ENCODE peak calls at places on chromosome 17, in six cellular contexts. V, F, O, S, I and A are unnamed samples. For H3K4me1, the result is how much of the 10 kb centered on the place peaks cover.

GRCh38 chr17:63304704-63305261 is 141.3 kb downstream of the CYB561 start:
- DNase-seq in V (no peak), F (no peak), O (no peak), S (no peak), I (no peak), A (no peak)

GRCh38 chr17:73228748-73229236 is 32.9 kb downstream of the CPSF4L start:
- DNase-seq in V (peak), F (no peak), O (peak), S (peak), I (peak), A (peak)

GRCh38 chr17:77717941-77718668 is 240.4 kb upstream of the TNRC6C start:
- DNase-seq in V (no peak), F (no peak), O (no peak), S (no peak), I (no peak), A (no peak)

GRCh38 chr17:60628252-60628889 is 28.4 kb downstream of the PPM1D start:
- DNase-seq in V (no peak), F (no peak), O (no peak), S (no peak), I (no peak), A (no peak)

GRCh38 chr17:75036643-75037268 is 10.0 kb downstream of the ATP5PD start:
- DNase-seq in V (peak), F (peak), O (peak), S (peak), I (peak), A (peak)

GRCh38 chr17:73232587-73233373 is 28.9 kb downstream of the CPSF4L start:
- DNase-seq in V (peak), F (no peak), O (peak), S (no peak), I (peak), A (peak)

GRCh38 chr17:33369149-33369548 is 76.1 kb upstream of the ASIC2 start:
- DNase-seq in V (no peak), F (no peak), O (peak), S (no peak), I (no peak), A (no peak)

GRCh38 chr17:40404003-40404402 is 13.7 kb downstream of the TOP2A start:
- DNase-seq in V (no peak), F (no peak), O (no peak), S (no peak), I (no peak), A (no peak)

GRCh38 chr17:7318121-7318860 is 3.1 kb upstream of the GPS2 start:
- DNase-seq in V (no peak), F (no peak), O (no peak), S (no peak), I (no peak), A (peak)

GRCh38 chr17:36939944-36940312 is 2.7 kb downstream of the LHX1 start:
- DNase-seq in V (no peak), F (no peak), O (no peak), S (no peak), I (no peak), A (no peak)

GRCh38 chr17:1607971-1608320 is 20.7 kb downstream of the SLC43A2 start:
- DNase-seq in V (no peak), F (no peak), O (no peak), S (no peak), I (no peak), A (no peak)

GRCh38 chr17:61127960-61128359 is 271.7 kb upstream of the TBX2 start:
- DNase-seq in V (peak), F (no peak), O (no peak), S (no peak), I (no peak), A (no peak)

GRCh38 chr17:62724398-62725146 is 83.5 kb downstream of the MARCHF10 start:
- DNase-seq in V (no peak), F (peak), O (no peak), S (no peak), I (peak), A (no peak)

GRCh38 chr17:57868007-57868774 is 18.3 kb upstream of the MRPS23 start:
- DNase-seq in V (peak), F (no peak), O (peak), S (peak), I (peak), A (peak)

GRCh38 chr17:11610999-11611566 is 12.8 kb downstream of the DNAH9 start:
- DNase-seq in V (no peak), F (no peak), O (no peak), S (no peak), I (no peak), A (no peak)

GRCh38 chr17:74141612-74142011 is 61.9 kb upstream of the RPL38 start:
- DNase-seq in V (no peak), F (no peak), O (no peak), S (no peak), I (no peak), A (no peak)

GRCh38 chr17:61469949-61470348 is 17.7 kb downstream of the TBX4 start:
- DNase-seq in V (no peak), F (no peak), O (no peak), S (no peak), I (no peak), A (no peak)

GRCh38 chr17:61425682-61426481 is 26.2 kb downstream of the TBX2 start:
- DNase-seq in V (peak), F (no peak), O (no peak), S (no peak), I (no peak), A (no peak)

GRCh38 chr17:33262724-33263123 is 30.4 kb downstream of the ASIC2 start:
- DNase-seq in V (no peak), F (no peak), O (no peak), S (no peak), I (no peak), A (no peak)

GRCh38 chr17:51352798-51353197 is 92.5 kb downstream of the UTP18 start:
- DNase-seq in V (no peak), F (no peak), O (no peak), S (no peak), I (no peak), A (no peak)

GRCh38 chr17:69246726-69247375 is 18.2 kb upstream of the ABCA10 start:
- DNase-seq in V (peak), F (no peak), O (no peak), S (no peak), I (no peak), A (no peak)

GRCh38 chr17:82616021-82616703 is 32.1 kb downstream of the WDR45B start:
- DNase-seq in V (no peak), F (no peak), O (no peak), S (no peak), I (no peak), A (no peak)

GRCh38 chr17:49523706-49524472 is 28.8 kb downstream of the NGFR start:
- DNase-seq in V (no peak), F (no peak), O (peak), S (no peak), I (no peak), A (no peak)

GRCh38 chr17:29149431-29150064 is 30.6 kb downstream of the MYO18A start:
- DNase-seq in V (no peak), F (no peak), O (peak), S (no peak), I (peak), A (peak)

GRCh38 chr17:71438631-71439146 is 682.1 kb upstream of the SOX9 start:
- DNase-seq in V (peak), F (no peak), O (no peak), S (no peak), I (no peak), A (no peak)

GRCh38 chr17:8997994-8998628 is 23.2 kb upstream of the NTN1 start:
- DNase-seq in V (peak), F (peak), O (peak), S (peak), I (peak), A (peak)

GRCh38 chr17:42906772-42907171 is 6.2 kb downstream of the G6PC1 start:
- DNase-seq in V (no peak), F (no peak), O (no peak), S (no peak), I (no peak), A (no peak)

GRCh38 chr17:28324776-28325175 is 5.8 kb downstream of the TMEM97 start:
- DNase-seq in V (no peak), F (no peak), O (no peak), S (no peak), I (no peak), A (no peak)

GRCh38 chr17:20896153-20896649 is 146.6 kb downstream of the USP22 start:
- DNase-seq in V (no peak), F (peak), O (peak), S (no peak), I (peak), A (peak)

GRCh38 chr17:80101946-80102706 is 745 bp downstream of the GAA start:
- DNase-seq in V (peak), F (peak), O (no peak), S (no peak), I (no peak), A (peak)

GRCh38 chr17:35889241-35889640 is 9.1 kb upstream of the CCL5 start:
- DNase-seq in V (no peak), F (no peak), O (no peak), S (no peak), I (no peak), A (no peak)

GRCh38 chr17:4532860-4533521 is 22.2 kb downstream of the MYBBP1A start:
- DNase-seq in V (no peak), F (no peak), O (no peak), S (no peak), I (no peak), A (peak)
- H3K4me1 ChIP-seq in V (under half), F (under half), O (under half), S (half or more), I (under half), A (under half)

GRCh38 chr17:13002761-13003453 is 14.9 kb downstream of the ELAC2 start:
- DNase-seq in V (peak), F (peak), O (peak), S (peak), I (peak), A (peak)
- H3K27ac ChIP-seq in V (no peak), F (no peak), O (no peak), S (no peak), I (no peak), A (no peak)

GRCh38 chr17:81119223-81120148 is 45.8 kb upstream of the PVALEF start:
- DNase-seq in V (peak), F (peak), O (peak), S (peak), I (peak), A (peak)
- H3K4me3 ChIP-seq in V (peak), F (no peak), O (no peak), S (peak), I (no peak), A (no peak)

GRCh38 chr17:19386276-19386863 is 620 bp downstream of the MFAP4 start:
- DNase-seq in V (peak), F (no peak), O (peak), S (peak), I (peak), A (peak)

GRCh38 chr17:19384723-19385391 is 2.1 kb downstream of the MFAP4 start:
- DNase-seq in V (peak), F (no peak), O (peak), S (peak), I (peak), A (peak)

GRCh38 chr17:19382581-19383444 is 4.2 kb downstream of the MFAP4 start:
- DNase-seq in V (no peak), F (no peak), O (no peak), S (no peak), I (no peak), A (peak)

GRCh38 chr17:19381741-19382444 is 3.6 kb downstream of the MAPK7 start:
- DNase-seq in V (no peak), F (no peak), O (peak), S (no peak), I (no peak), A (peak)

DNA sequence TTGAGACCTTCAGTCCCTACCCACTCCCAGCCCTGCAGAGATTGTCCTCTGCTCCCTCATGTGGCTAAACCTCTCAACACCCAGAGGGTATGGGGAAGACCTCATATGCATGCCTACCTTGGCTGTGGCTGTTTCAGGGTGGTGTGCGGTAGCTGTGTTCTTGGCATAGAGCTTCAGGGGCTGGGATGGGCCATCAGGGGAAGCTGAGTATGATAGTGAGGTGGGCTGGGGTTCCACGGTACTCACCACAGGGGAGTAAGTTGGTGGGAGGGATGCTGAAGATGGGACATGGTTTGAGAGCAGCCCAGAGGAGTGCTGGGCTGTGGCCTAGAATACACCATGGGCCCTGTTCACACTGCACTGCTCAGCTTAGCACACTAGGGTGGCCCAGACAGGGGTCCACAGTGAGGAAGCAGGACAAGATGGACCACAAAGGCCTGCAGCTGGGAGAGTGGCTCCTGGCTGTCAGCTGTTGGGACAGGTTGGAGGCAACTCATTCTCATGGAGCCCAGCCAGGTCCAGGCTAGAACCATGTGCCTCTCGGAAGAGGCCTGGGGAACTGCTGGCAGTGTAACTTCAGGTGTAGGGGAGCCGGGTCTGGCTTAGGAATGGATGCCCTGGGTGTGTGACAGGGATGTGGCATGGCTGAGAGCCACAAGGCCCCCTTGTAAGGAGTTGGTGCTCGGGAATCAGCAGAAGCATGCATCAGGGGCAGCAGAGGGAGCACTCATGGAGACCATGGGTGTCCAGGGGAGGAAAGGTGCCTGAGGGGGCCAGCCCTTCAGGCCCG is 3.1 kb downstream of the MFAP4 start:
- DNase-seq in V (peak), F (no peak), O (no peak), S (peak), I (no peak), A (peak)
- H3K4me1 ChIP-seq in V (half or more), F (under half), O (under half), S (half or more), I (half or more), A (under half)

GRCh38 chr17:44390250-44390649 is 801 bp upstream of the ITGA2B start:
- DNase-seq in V (no peak), F (no peak), O (no peak), S (no peak), I (no peak), A (no peak)
- H3K27ac ChIP-seq in V (no peak), F (no peak), O (no peak), S (no peak), I (no peak), A (no peak)